ENCODE peak calls at places on chromosomes 3 and 15, in nine cellular contexts. K, G, M, P, B, N, R, D and T are unnamed samples.

GRCh38 chr15:85579011-85579701 is 198.8 kb downstream of the AKAP13 start:
- DNase-seq in P (no peak), G (no peak), D (peak), M (no peak), B (peak), K (peak), R (no peak), N (no peak), T (peak)

GRCh38 chr15:80568298-80568697 is 126.8 kb upstream of the ABHD17C start:
- DNase-seq in R (no peak), B (no peak), M (no peak), N (no peak), P (peak), G (no peak), D (no peak), K (no peak), T (no peak)

GRCh38 chr3:169861871-169862270 is 7.9 kb downstream of the LRRC31 start:
- DNase-seq in M (no peak), R (peak), N (peak), B (no peak), D (no peak), K (no peak), G (no peak), P (no peak), T (no peak)

GRCh38 chr15:92111756-92112155 is 258.2 kb downstream of the SLCO3A1 start:
- DNase-seq in P (no peak), K (no peak), D (no peak), R (no peak), G (peak), M (no peak), N (no peak), B (no peak), T (no peak)

GRCh38 chr3:171867976-171868375 is 24.8 kb downstream of the TMEM212 start:
- DNase-seq in G (no peak), D (no peak), K (no peak), P (no peak), M (no peak), N (no peak), B (no peak), R (no peak), T (no peak)

GRCh38 chr3:189320511-189320910 is 148.7 kb downstream of the TPRG1 start:
- DNase-seq in M (no peak), B (no peak), N (no peak), D (no peak), K (no peak), P (no peak), R (no peak), G (no peak), T (no peak)

GRCh38 chr15:75067123-75067854 is 43.9 kb downstream of the PPCDC start:
- DNase-seq in N (no peak), R (peak), K (no peak), P (peak), M (no peak), B (no peak), D (no peak), G (peak), T (peak)

GRCh38 chr3:56874269-56874668 is 72.5 kb upstream of the ARHGEF3 start:
- DNase-seq in G (no peak), B (no peak), P (no peak), K (no peak), R (no peak), D (no peak), N (no peak), M (no peak), T (no peak)

GRCh38 chr3:32249184-32249782 is 10.8 kb downstream of the CMTM8 start:
- DNase-seq in G (peak), D (no peak), B (no peak), M (peak), N (no peak), K (no peak), P (peak), R (peak), T (no peak)

GRCh38 chr3:13149331-13150203 is 76.3 kb upstream of the IQSEC1 start:
- DNase-seq in G (no peak), D (no peak), P (no peak), M (no peak), N (peak), B (peak), R (no peak), K (no peak), T (no peak)

GRCh38 chr3:132569153-132569552 is 27.9 kb upstream of the ACKR4 start:
- DNase-seq in P (no peak), N (no peak), R (no peak), D (no peak), B (no peak), G (peak), K (no peak), M (no peak), T (no peak)

GRCh38 chr15:25169318-25169717 is 214.5 kb downstream of the SNRPN start:
- DNase-seq in P (no peak), K (peak), M (no peak), B (no peak), D (no peak), G (no peak), R (no peak), N (peak), T (no peak)

GRCh38 chr3:172145287-172145686 is 105.9 kb downstream of the FNDC3B start:
- DNase-seq in G (no peak), D (no peak), P (no peak), M (no peak), R (no peak), B (no peak), K (no peak), N (no peak), T (no peak)

GRCh38 chr3:12618426-12618825 is 45.5 kb downstream of the RAF1 start:
- DNase-seq in N (no peak), M (no peak), K (no peak), R (no peak), P (no peak), G (no peak), D (no peak), B (no peak), T (no peak)

GRCh38 chr15:23835944-23836343 is 148.8 kb upstream of the NDN start:
- DNase-seq in P (no peak), G (no peak), K (no peak), R (no peak), M (no peak), B (no peak), D (no peak), N (no peak), T (no peak)

GRCh38 chr15:62739507-62739906 is 303.0 kb upstream of the TPM1 start:
- DNase-seq in B (no peak), N (no peak), G (peak), R (peak), D (no peak), K (no peak), M (no peak), P (peak), T (no peak)

GRCh38 chr3:120284702-120285507 is at the start of gene GPR156:
- DNase-seq in G (peak), K (no peak), B (no peak), P (peak), D (no peak), M (no peak), R (no peak), N (peak), T (peak)

GRCh38 chr3:48151807-48152427 is 36.3 kb downstream of the CDC25A start:
- DNase-seq in P (no peak), D (no peak), R (no peak), K (no peak), G (no peak), B (no peak), M (no peak), N (no peak), T (no peak)

GRCh38 chr3:48155122-48155521 is 33.1 kb downstream of the CDC25A start:
- DNase-seq in N (no peak), K (no peak), D (no peak), B (no peak), M (no peak), P (peak), G (peak), R (peak), T (peak)

GRCh38 chr3:48151058-48151806 is 37.0 kb downstream of the CDC25A start:
- DNase-seq in M (peak), R (peak), D (peak), N (peak), B (peak), P (peak), G (peak), K (peak), T (peak)
- TF ChIP-seq CTCF in M (peak), R (peak), D (peak), N (peak), B (peak), P (peak), G (peak), K (peak), T (peak)

DNA sequence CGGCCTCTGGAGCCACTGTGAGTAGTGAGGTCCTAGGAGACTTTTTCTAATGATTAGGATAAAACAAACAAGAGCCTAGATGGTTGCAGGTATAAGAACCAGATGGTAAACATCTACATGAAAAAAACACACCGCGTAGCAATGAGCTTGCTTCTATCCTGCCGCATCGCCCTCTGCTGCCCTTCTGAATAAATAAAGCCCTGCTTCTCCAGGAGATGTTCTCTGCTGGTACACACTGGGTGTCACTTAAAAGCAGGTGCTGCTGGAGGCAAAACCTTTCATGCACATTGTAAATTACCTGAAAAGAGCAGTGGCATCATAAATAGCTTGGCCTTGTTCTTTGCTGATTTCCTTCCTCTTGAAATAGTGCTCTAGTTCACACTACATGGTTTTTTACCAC is 164.4 kb upstream of the TOPAZ1 start:
- DNase-seq in R (no peak), D (no peak), M (no peak), N (no peak), B (no peak), G (peak), K (no peak), P (peak), T (no peak)
- TF ChIP-seq CTCF in R (no peak), D (peak), M (peak), N (no peak), B (no peak), G (peak), K (no peak), P (peak), T (no peak)

DNA sequence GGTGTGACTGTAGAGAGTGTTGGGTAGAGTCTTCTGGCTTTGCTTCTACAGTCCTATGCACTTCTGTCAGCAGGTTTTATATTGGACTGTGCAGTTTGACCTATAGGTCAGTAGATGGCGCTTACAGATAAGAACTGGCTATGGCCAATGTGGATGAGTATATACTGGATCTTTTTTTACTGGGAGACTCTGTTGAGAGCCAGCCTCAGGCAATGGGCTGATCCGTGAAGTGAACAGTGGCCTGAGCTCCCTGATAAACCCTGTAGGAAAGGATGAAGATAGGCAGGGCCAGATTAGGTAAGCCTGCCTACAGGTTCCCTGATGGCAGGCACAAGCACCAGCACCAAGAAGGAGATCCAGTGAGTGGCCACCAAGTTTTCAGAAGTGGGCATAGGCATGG is 325.9 kb upstream of the SGO1 start:
- DNase-seq in B (no peak), G (peak), N (peak), P (peak), D (no peak), K (no peak), M (peak), R (peak), T (peak)
- TF ChIP-seq CTCF in B (no peak), G (peak), N (peak), P (peak), D (peak), K (peak), M (peak), R (peak), T (peak)

GRCh38 chr3:42425736-42426407 is 15.5 kb upstream of the LYZL4 start:
- DNase-seq in B (no peak), R (no peak), N (no peak), D (no peak), P (no peak), K (no peak), M (no peak), G (no peak), T (no peak)
- TF ChIP-seq CTCF in B (no peak), R (no peak), N (no peak), D (no peak), P (no peak), K (no peak), M (no peak), G (no peak), T (no peak)

GRCh38 chr3:111249421-111249820 is 177.8 kb downstream of the NECTIN3 start:
- DNase-seq in M (no peak), G (no peak), P (no peak), N (no peak), K (no peak), D (no peak), R (no peak), B (no peak), T (no peak)

GRCh38 chr3:111246967-111247760 is 175.5 kb downstream of the NECTIN3 start:
- DNase-seq in R (peak), P (peak), M (no peak), K (no peak), G (peak), B (no peak), N (no peak), D (no peak), T (peak)

GRCh38 chr3:111248406-111248805 is 176.8 kb downstream of the NECTIN3 start:
- DNase-seq in D (no peak), K (no peak), G (no peak), R (no peak), N (no peak), M (no peak), B (no peak), P (no peak), T (no peak)

GRCh38 chr3:111253733-111254132 is 182.1 kb downstream of the NECTIN3 start:
- DNase-seq in R (no peak), P (no peak), B (no peak), N (no peak), M (no peak), D (no peak), K (no peak), G (no peak), T (no peak)

GRCh38 chr3:111252795-111253194 is 181.2 kb downstream of the NECTIN3 start:
- DNase-seq in R (no peak), N (no peak), K (no peak), G (peak), D (no peak), B (no peak), P (peak), M (no peak), T (peak)
- TF ChIP-seq CTCF in R (no peak), N (no peak), K (no peak), G (peak), D (no peak), B (no peak), P (no peak), M (no peak), T (no peak)